ENCODE peak calls at places on chromosomes 11 and 22, in eight cellular contexts. P, Q, I, O, W, K, H and J are unnamed samples.

GRCh38 chr11:2926611-2927492 is 2.4 kb downstream of the PHLDA2 start:
- DNase-seq in I (no peak), K (peak; percentile 68), O (no peak), H (no peak), W (peak; percentile 11), P (no peak), Q (no peak), J (no peak)

GRCh38 chr11:83140691-83141455 is 16.1 kb upstream of the PCF11 start:
- DNase-seq in Q (no peak), H (no peak), P (no peak), O (peak; percentile 55), K (no peak), W (no peak), I (no peak), J (no peak)

GRCh38 chr11:128503231-128503991 is 83.9 kb downstream of the ETS1 start:
- DNase-seq in P (peak; percentile 87), W (no peak), I (peak; percentile 95), H (peak; percentile 57), K (no peak), Q (no peak), O (no peak), J (no peak)

GRCh38 chr22:37290737-37291136 is 8.4 kb downstream of the CYTH4 start:
- DNase-seq in P (peak; percentile 72), O (no peak), K (peak; percentile 73), W (peak; percentile 59), Q (no peak), I (peak; percentile 72), H (no peak), J (no peak)

GRCh38 chr11:131488208-131488607 is 117.8 kb downstream of the NTM start:
- DNase-seq in K (no peak), I (no peak), W (no peak), Q (no peak), P (no peak), O (no peak), H (no peak), J (no peak)

GRCh38 chr22:27515091-27515523 is 286.4 kb downstream of the MN1 start:
- DNase-seq in P (peak; percentile 39), H (no peak), I (no peak), K (no peak), Q (no peak), W (no peak), O (no peak), J (peak; percentile 87)

GRCh38 chr11:104830080-104830479 is 68.2 kb downstream of the CASP12 start:
- DNase-seq in Q (no peak), W (no peak), P (peak; percentile 81), I (peak; percentile 82), K (no peak), O (no peak), H (no peak), J (no peak)

GRCh38 chr11:46099973-46100335 is 21.3 kb downstream of the PHF21A start:
- DNase-seq in P (peak; percentile 56), K (no peak), Q (no peak), I (peak; percentile 46), W (no peak), O (peak; percentile 19), H (no peak), J (no peak)

GRCh38 chr11:130719516-130719915 is 196.8 kb downstream of the SNX19 start:
- DNase-seq in K (no peak), H (no peak), Q (no peak), W (no peak), I (peak; percentile 82), P (peak; percentile 42), O (no peak), J (no peak)

GRCh38 chr22:50691521-50691920 is 18.9 kb downstream of the SHANK3 start:
- DNase-seq in W (no peak), K (no peak), P (peak; percentile 73), O (peak; percentile 62), I (peak; percentile 70), H (no peak), Q (no peak), J (no peak)

GRCh38 chr11:63874511-63874910 is 35.6 kb downstream of the MARK2 start:
- DNase-seq in O (no peak), I (no peak), K (no peak), H (no peak), P (no peak), Q (no peak), W (no peak), J (no peak)

GRCh38 chr11:101870510-101870909 is 44.3 kb upstream of the CEP126 start:
- DNase-seq in W (no peak), P (peak; percentile 82), K (no peak), I (peak; percentile 81), O (peak; percentile 11), Q (no peak), H (no peak), J (no peak)

GRCh38 chr22:33440756-33441155 is 382.6 kb upstream of the SYN3 start:
- DNase-seq in Q (no peak), O (no peak), K (no peak), W (no peak), H (no peak), I (no peak), P (peak; percentile 5), J (no peak)

GRCh38 chr22:37501610-37502341 is 15.6 kb upstream of the MFNG start:
- DNase-seq in Q (no peak), H (no peak), O (no peak), P (peak; percentile 92), I (peak; percentile 92), W (no peak), K (no peak), J (peak; percentile 77)

GRCh38 chr11:96464695-96465307 is 75.0 kb downstream of the JRKL start:
- DNase-seq in P (peak; percentile 89), O (peak; percentile 80), W (no peak), Q (no peak), K (no peak), H (no peak), I (peak; percentile 87), J (no peak)

GRCh38 chr11:36098046-36098445 is 154.2 kb downstream of the LDLRAD3 start:
- DNase-seq in O (no peak), W (peak; percentile 43), K (no peak), I (peak; percentile 39), H (no peak), P (no peak), Q (no peak), J (no peak)

GRCh38 chr11:61092280-61092766 is 10.0 kb upstream of the CD5 start:
- DNase-seq in H (no peak), O (no peak), P (no peak), K (no peak), W (no peak), Q (no peak), I (no peak), J (no peak)

GRCh38 chr11:1705121-1706052 is 8.4 kb downstream of the KRTAP5-6 start:
- DNase-seq in P (no peak), K (peak; percentile 11), Q (no peak), O (no peak), W (no peak), H (no peak), I (no peak), J (no peak)

GRCh38 chr22:48309115-48309705 is 1518.5 kb downstream of the BRD1 start:
- DNase-seq in Q (no peak), H (no peak), K (no peak), W (no peak), P (no peak), O (no peak), I (no peak), J (peak; percentile 9)

GRCh38 chr11:19372381-19372780 is 131.6 kb upstream of the E2F8 start:
- DNase-seq in I (no peak), W (no peak), O (no peak), P (no peak), H (no peak), K (no peak), Q (no peak), J (no peak)

DNA sequence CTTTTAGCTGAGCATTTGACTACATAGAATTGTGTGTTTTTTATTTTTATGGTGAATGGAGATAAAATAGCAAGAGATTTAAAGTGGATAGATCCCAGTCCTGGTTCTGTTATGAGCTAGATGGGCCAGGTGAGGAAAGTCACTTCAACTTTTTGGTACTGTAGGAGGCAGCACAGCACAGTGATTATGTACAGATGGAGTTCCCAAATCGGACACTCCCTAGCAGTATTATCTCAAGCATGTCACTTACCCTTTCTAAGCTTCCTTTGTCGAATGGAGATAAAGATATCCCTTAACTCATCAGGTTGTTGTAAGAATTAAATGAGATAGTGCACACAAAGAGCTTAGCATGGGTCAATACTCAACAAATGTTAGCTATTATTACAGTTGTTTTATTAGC is 5.3 kb downstream of the EXPH5 start:
- DNase-seq in H (no peak), W (no peak), O (no peak), P (no peak), K (no peak), Q (no peak), I (no peak), J (no peak)
- TF ChIP-seq CTCF in H (no peak), W (no peak), O (no peak), P (no peak), K (no peak), Q (no peak), I (no peak), J (no peak)

DNA sequence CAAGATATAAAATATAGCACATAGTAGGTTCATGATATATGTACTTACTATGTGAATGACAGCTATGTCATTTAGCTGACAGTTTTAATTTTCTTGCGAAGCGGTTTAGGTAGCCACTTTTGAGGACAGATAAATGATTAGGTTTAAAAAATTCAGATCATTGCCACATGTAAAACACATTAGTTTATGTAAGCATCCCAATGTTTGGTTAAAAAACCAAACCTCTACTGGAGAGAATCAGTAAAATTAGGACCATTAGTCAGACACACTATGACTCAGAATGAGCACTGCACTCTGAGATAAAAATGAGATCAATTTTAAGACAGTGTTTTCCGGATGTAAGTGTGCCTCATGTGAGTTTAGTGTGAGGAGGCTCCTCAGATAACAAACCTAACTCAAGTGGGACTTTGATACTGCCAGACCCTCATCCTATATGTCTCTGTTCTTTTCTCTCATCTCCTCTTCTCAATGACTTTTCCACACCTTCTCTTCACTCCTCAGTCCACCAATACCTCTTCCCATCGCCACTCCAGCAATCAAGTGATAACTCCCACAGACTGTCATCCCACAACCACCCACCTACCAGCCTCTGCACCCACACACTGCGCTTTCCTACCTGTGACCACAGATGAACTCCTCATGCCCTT is 6.8 kb upstream of the OR2AT4 start:
- DNase-seq in I (peak; percentile 67), Q (no peak), W (no peak), K (no peak), O (no peak), P (peak; percentile 65), H (no peak), J (no peak)
- TF ChIP-seq CTCF in I (no peak), Q (no peak), W (no peak), K (no peak), O (no peak), P (no peak), H (no peak), J (no peak)

DNA sequence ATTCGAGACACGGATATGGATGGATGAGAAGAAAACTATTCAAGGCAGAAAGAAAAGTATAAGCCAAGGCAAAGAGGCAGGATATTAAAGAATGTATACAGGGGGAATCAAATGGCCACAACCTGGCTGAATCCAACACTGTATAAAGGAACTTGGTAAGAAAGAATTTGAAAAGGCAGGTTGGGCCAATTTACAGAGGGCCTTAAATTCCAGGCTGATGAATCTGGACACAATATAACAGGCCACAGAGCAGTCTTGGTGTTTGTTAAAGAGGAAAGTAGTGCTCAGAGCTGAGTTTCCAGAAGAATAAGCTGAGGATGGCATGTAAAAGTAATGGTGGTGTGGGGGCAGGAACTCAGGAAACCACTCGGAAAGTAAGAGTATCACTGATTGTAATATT is 72.3 kb upstream of the POU2AF2 start:
- DNase-seq in Q (no peak), O (no peak), I (no peak), P (no peak), W (no peak), K (no peak), H (no peak), J (no peak)
- TF ChIP-seq CTCF in Q (no peak), O (no peak), I (no peak), P (no peak), W (no peak), K (no peak), H (no peak), J (no peak)

GRCh38 chr11:34654491-34655334 is 33.8 kb downstream of the EHF start:
- DNase-seq in K (no peak), O (peak; percentile 56), P (peak; percentile 90), H (no peak), W (no peak), Q (no peak), I (peak; percentile 93), J (peak; percentile 89)
- TF ChIP-seq CTCF in K (no peak), O (no peak), P (no peak), H (no peak), W (no peak), Q (no peak), I (no peak), J (no peak)